ENCODE peak calls at places on chromosome 13, in six cellular contexts. M is psoas muscle, Q is body of pancreas, E is IMR-90, W is Peyer's patch, G is OCI-LY7. O is an unnamed sample.
A peak's percentile ranks its signal among the peaks of the same experiment; 100 is the strongest.

GRCh38 chr13:29021717-29022116 is 201.6 kb downstream of the MTUS2 start:
- DNase-seq in M (no peak), Q (no peak), E (no peak), W (no peak), G (no peak), O (no peak)

GRCh38 chr13:52070929-52071523 is 46.5 kb downstream of the UTP14C start:
- DNase-seq in M (no peak), Q (no peak), E (peak; percentile 32), W (no peak), G (peak; percentile 16), O (no peak)

GRCh38 chr13:20465218-20465879 is 60.3 kb downstream of the CRYL1 start:
- DNase-seq in M (no peak), Q (no peak), E (peak; percentile 15), W (no peak), G (no peak), O (no peak)

GRCh38 chr13:45196622-45197021 is 4.2 kb downstream of the KCTD4 start:
- DNase-seq in M (no peak), Q (no peak), E (peak; percentile 80), W (no peak), G (no peak), O (no peak)

GRCh38 chr13:23941216-23941615 is 43.9 kb upstream of the C1QTNF9B start:
- DNase-seq in M (no peak), Q (no peak), E (no peak), W (no peak), G (no peak), O (no peak)

GRCh38 chr13:100131863-100132574 is 43.1 kb downstream of the PCCA start:
- DNase-seq in M (no peak), Q (no peak), E (peak; percentile 96), W (no peak), G (no peak), O (no peak)

GRCh38 chr13:89401209-89401810 is 1730.1 kb downstream of the SLITRK5 start:
- DNase-seq in M (no peak), Q (no peak), E (peak; percentile 73), W (no peak), G (no peak), O (no peak)

GRCh38 chr13:99367663-99368448 is 60.7 kb upstream of the GPR183 start:
- DNase-seq in M (no peak), Q (no peak), E (no peak), W (no peak), G (no peak), O (no peak)

GRCh38 chr13:44710576-44710975 is 134.4 kb upstream of the TSC22D1 start:
- DNase-seq in M (no peak), Q (no peak), E (peak; percentile 96), W (no peak), G (no peak), O (no peak)

GRCh38 chr13:57631607-57632275 is at the start of gene PCDH17:
- DNase-seq in M (peak; percentile 17), Q (peak; percentile 59), E (no peak), W (no peak), G (no peak), O (peak; percentile 67)

GRCh38 chr13:110132178-110132975 is 174.6 kb downstream of the COL4A1 start:
- DNase-seq in M (no peak), Q (no peak), E (peak; percentile 50), W (no peak), G (no peak), O (no peak)

GRCh38 chr13:26663801-26664200 is 96.8 kb downstream of the GPR12 start:
- DNase-seq in M (no peak), Q (no peak), E (no peak), W (no peak), G (peak; percentile 65), O (no peak)

GRCh38 chr13:60335531-60335930 is 61.5 kb upstream of the TDRD3 start:
- DNase-seq in M (no peak), Q (no peak), E (peak; percentile 22), W (no peak), G (peak; percentile 28), O (no peak)

GRCh38 chr13:19178901-19179593 is 2.6 kb downstream of the TUBA3C start:
- DNase-seq in M (no peak), Q (peak; percentile 63), E (no peak), W (peak; percentile 7), G (no peak), O (no peak)

GRCh38 chr13:30748717-30749116 is 13.4 kb downstream of the ALOX5AP start:
- DNase-seq in M (no peak), Q (no peak), E (no peak), W (no peak), G (no peak), O (no peak)

GRCh38 chr13:75372517-75372916 is 109.5 kb downstream of the TBC1D4 start:
- DNase-seq in M (no peak), Q (no peak), E (peak; percentile 62), W (no peak), G (peak; percentile 74), O (no peak)

GRCh38 chr13:98206946-98207345 is 29.9 kb upstream of the RNF113B start:
- DNase-seq in M (no peak), Q (no peak), E (peak; percentile 99), W (no peak), G (no peak), O (no peak)

GRCh38 chr13:99366075-99366987 is 59.1 kb upstream of the GPR183 start:
- DNase-seq in M (no peak), Q (no peak), E (no peak), W (no peak), G (no peak), O (no peak)

GRCh38 chr13:70960841-70961443 is 852.7 kb upstream of the KLHL1 start:
- DNase-seq in M (no peak), Q (no peak), E (peak; percentile 13), W (no peak), G (peak; percentile 1), O (no peak)

GRCh38 chr13:48595330-48596127 is 58.2 kb upstream of the CYSLTR2 start:
- DNase-seq in M (peak; percentile 21), Q (peak; percentile 82), E (peak; percentile 70), W (peak; percentile 67), G (peak; percentile 68), O (peak; percentile 63)

DNA sequence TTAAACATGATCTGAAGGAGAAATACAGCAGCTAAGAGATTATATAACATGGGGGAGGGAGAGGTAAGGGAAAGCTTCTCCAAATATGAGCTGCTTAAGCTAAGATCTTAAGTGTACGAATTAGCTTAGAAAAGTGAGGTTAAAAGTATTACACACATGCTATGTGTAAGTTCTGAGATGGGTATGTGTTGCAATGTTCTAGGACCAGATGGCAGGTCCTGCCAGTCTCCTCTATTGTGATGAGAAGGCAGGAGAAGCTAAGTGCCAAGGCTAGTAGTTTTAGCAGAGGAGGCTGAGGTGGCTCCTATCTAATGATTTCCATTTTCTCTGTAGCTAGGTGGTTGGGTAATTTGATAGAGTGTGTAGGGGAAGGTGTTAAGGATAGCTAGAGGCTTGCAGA is 57.6 kb downstream of the MICU2 start:
- DNase-seq in M (no peak), Q (no peak), E (no peak), W (no peak), G (no peak), O (no peak)
- H3K27ac ChIP-seq in M (no peak overlapping the region), Q (no peak overlapping the region), E (no peak overlapping the region), W (no peak overlapping the region), G (no peak overlapping the region), O (no peak overlapping the region)

GRCh38 chr13:66224644-66225043 is 1005.5 kb downstream of the PCDH9 start:
- DNase-seq in M (no peak), Q (no peak), E (no peak), W (no peak), G (no peak), O (no peak)
- H3K4me3 ChIP-seq in M (no peak overlapping the region), Q (no peak overlapping the region), E (no peak overlapping the region), W (no peak overlapping the region), G (no peak overlapping the region), O (no peak overlapping the region)

GRCh38 chr13:40564342-40564997 is 102.0 kb downstream of the FOXO1 start:
- DNase-seq in M (no peak), Q (no peak), E (no peak), W (no peak), G (peak; percentile 49), O (no peak)

GRCh38 chr13:40566811-40567210 is 99.6 kb downstream of the FOXO1 start:
- DNase-seq in M (no peak), Q (no peak), E (no peak), W (no peak), G (no peak), O (peak; percentile 60)

GRCh38 chr13:40562975-40563349 is 103.5 kb downstream of the FOXO1 start:
- DNase-seq in M (peak; percentile 22), Q (no peak), E (no peak), W (peak; percentile 54), G (no peak), O (no peak)

GRCh38 chr13:40565282-40566148 is 100.9 kb downstream of the FOXO1 start:
- DNase-seq in M (no peak), Q (no peak), E (no peak), W (no peak), G (no peak), O (no peak)

GRCh38 chr13:40563350-40564125 is 102.9 kb downstream of the FOXO1 start:
- DNase-seq in M (peak; percentile 38), Q (no peak), E (no peak), W (no peak), G (no peak), O (peak; percentile 67)
- H3K4me1 ChIP-seq in M (peaks cover 82% of the 10 kb centered on the region), Q (peaks cover 65% of the 10 kb centered on the region), E (no peaks in the 10 kb centered on the region), W (peaks cover 36% of the 10 kb centered on the region), G (peaks cover 62% of the 10 kb centered on the region), O (peaks cover 33% of the 10 kb centered on the region)

GRCh38 chr13:32902898-32903297 is 113.3 kb upstream of the KL start:
- DNase-seq in M (peak; percentile 81), Q (peak; percentile 40), E (peak; percentile 23), W (peak; percentile 57), G (no peak), O (peak; percentile 88)
- H3K27ac ChIP-seq in M (peak overlapping the region; percentile 46), Q (no peak overlapping the region), E (no peak overlapping the region), W (no peak overlapping the region), G (no peak overlapping the region), O (peak overlapping the region; percentile 20)